ENCODE peak calls at places on chromosomes 6 and 20, in four cellular contexts. R is progenitor cell of endocrine pancreas, F is tibial artery, M is cardiac muscle cell. S is an unnamed sample.

GRCh38 chr20:62936996-62937352 is 973 bp upstream of the GID8 start:
- DNase-seq in M (no peak), F (no peak), R (no peak), S (no peak)

GRCh38 chr6:126335210-126335609 is 4.7 kb upstream of the CENPW start:
- DNase-seq in F (no peak), M (no peak), R (no peak), S (no peak)

GRCh38 chr6:38058022-38058421 is 238.5 kb downstream of the ZFAND3 start:
- DNase-seq in F (no peak), M (no peak), R (no peak), S (no peak)

GRCh38 chr6:108730556-108731228 is 117.5 kb upstream of the ARMC2 start:
- DNase-seq in R (no peak), M (no peak), F (no peak), S (no peak)

GRCh38 chr6:157092736-157093135 is 230.6 kb downstream of the TMEM242 start:
- DNase-seq in F (no peak), M (peak), R (no peak), S (no peak)

GRCh38 chr20:31781945-31782344 is 37.2 kb upstream of the MYLK2 start:
- DNase-seq in R (no peak), M (no peak), F (no peak), S (no peak)

GRCh38 chr6:90997076-90997475 is 410.2 kb upstream of the MAP3K7 start:
- DNase-seq in M (no peak), F (no peak), R (no peak), S (no peak)

GRCh38 chr6:112443666-112444065 is 96.5 kb downstream of the RFPL4B start:
- DNase-seq in M (no peak), F (peak), R (no peak), S (no peak)

GRCh38 chr6:133834472-133835170 is 54.3 kb upstream of the TCF21 start:
- DNase-seq in R (no peak), M (no peak), F (no peak), S (no peak)

GRCh38 chr20:40980106-40980827 is 48.4 kb upstream of the TOP1 start:
- DNase-seq in F (no peak), R (no peak), M (no peak), S (no peak)

GRCh38 chr6:86192123-86192522 is 549.4 kb upstream of the SYNCRIP start:
- DNase-seq in R (no peak), F (no peak), M (no peak), S (no peak)

GRCh38 chr6:34465551-34466241 is at the start of gene PACSIN1:
- DNase-seq in R (peak), M (peak), F (no peak), S (peak)

GRCh38 chr6:135118142-135118730 is 62.9 kb upstream of the MYB start:
- DNase-seq in R (no peak), M (no peak), F (no peak), S (no peak)

GRCh38 chr6:133701633-133702331 is 187.1 kb upstream of the TCF21 start:
- DNase-seq in M (peak), F (no peak), R (no peak), S (no peak)

GRCh38 chr20:16362642-16363041 is 210.6 kb downstream of the KIF16B start:
- DNase-seq in M (no peak), R (no peak), F (no peak), S (no peak)

GRCh38 chr6:162068340-162068739 is 659.2 kb downstream of the PRKN start:
- DNase-seq in M (no peak), F (no peak), R (no peak), S (no peak)

GRCh38 chr20:3218307-3218988 is 9.2 kb downstream of the ITPA start:
- DNase-seq in M (peak), R (peak), F (no peak), S (peak)

GRCh38 chr6:158707826-158708225 is 58.0 kb downstream of the SYTL3 start:
- DNase-seq in R (no peak), F (peak), M (no peak), S (no peak)

GRCh38 chr20:15077733-15078132 is 740.3 kb upstream of the FLRT3 start:
- DNase-seq in R (no peak), M (peak), F (no peak), S (no peak)

GRCh38 chr6:161439093-161439492 is 165.2 kb upstream of the AGPAT4 start:
- DNase-seq in F (no peak), M (no peak), R (no peak), S (no peak)

GRCh38 chr6:119533603-119534279 is 184.2 kb upstream of the MAN1A1 start:
- DNase-seq in M (no peak), R (no peak), F (no peak), S (no peak)

GRCh38 chr6:56852249-56852606 is 102.7 kb upstream of the BEND6 start:
- DNase-seq in R (no peak), M (no peak), F (no peak), S (no peak)

GRCh38 chr20:23105193-23105592 is 19.1 kb upstream of the CD93 start:
- DNase-seq in M (no peak), R (no peak), F (no peak), S (no peak)

GRCh38 chr20:63411898-63412631 is 50.9 kb upstream of the CHRNA4 start:
- DNase-seq in M (no peak), F (no peak), R (no peak), S (no peak)

GRCh38 chr6:165686966-165687365 is 23.9 kb upstream of the PDE10A start:
- DNase-seq in F (no peak), M (no peak), R (no peak), S (no peak)

GRCh38 chr6:112274774-112275173 is 20.4 kb upstream of the LAMA4 start:
- DNase-seq in M (no peak), F (no peak), R (no peak), S (no peak)

GRCh38 chr6:161549977-161550655 is 276.3 kb upstream of the AGPAT4 start:
- DNase-seq in M (no peak), R (no peak), F (no peak), S (no peak)

GRCh38 chr6:41539204-41539603 is 7.0 kb upstream of the FOXP4 start:
- DNase-seq in F (no peak), R (no peak), M (no peak), S (no peak)

GRCh38 chr6:41536884-41537347 is 9.3 kb upstream of the FOXP4 start:
- DNase-seq in M (no peak), R (no peak), F (no peak), S (no peak)

GRCh38 chr6:41541364-41541763 is 4.8 kb upstream of the FOXP4 start:
- DNase-seq in R (no peak), F (no peak), M (no peak), S (no peak)

GRCh38 chr6:41537359-41537758 is 8.8 kb upstream of the FOXP4 start:
- DNase-seq in R (no peak), F (no peak), M (no peak), S (no peak)

GRCh38 chr6:41538556-41539182 is 7.5 kb upstream of the FOXP4 start:
- DNase-seq in M (no peak), R (no peak), F (no peak), S (no peak)
- TF ChIP-seq CTCF in M (no peak), R (no peak), F (no peak), S (no peak)

DNA sequence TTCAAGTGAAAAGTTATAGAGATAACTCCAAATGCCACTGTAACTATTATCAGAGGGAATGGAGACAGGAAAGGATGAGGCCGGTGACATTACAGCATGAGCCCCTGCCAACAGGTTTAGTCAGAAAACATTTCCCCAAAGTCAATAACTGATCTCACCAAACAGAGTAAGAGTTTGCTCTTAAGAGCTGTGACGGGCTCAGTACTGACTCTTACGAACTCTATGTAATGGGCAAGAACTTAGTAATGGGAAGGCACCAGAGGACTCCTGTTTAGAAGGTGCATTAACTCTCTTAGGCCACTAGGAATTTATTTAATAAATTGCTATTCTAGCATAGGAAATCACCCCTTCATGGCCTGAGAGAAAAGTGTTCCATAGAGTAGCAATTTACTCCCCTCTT is 76.8 kb downstream of the SAMD5 start:
- DNase-seq in F (no peak), R (no peak), M (no peak), S (no peak)
- TF ChIP-seq CTCF in F (no peak), R (no peak), M (no peak), S (peak)

GRCh38 chr6:106512048-106512957 is 117.0 kb downstream of the RTN4IP1 start:
- DNase-seq in M (peak), F (peak), R (peak), S (peak)
- TF ChIP-seq CTCF in M (peak), F (no peak), R (peak), S (no peak)

GRCh38 chr6:82247634-82248232 is at the start of gene IBTK:
- DNase-seq in F (peak), R (peak), M (peak), S (peak)

GRCh38 chr6:82248233-82248735 is 740 bp upstream of the IBTK start:
- DNase-seq in R (no peak), F (no peak), M (no peak), S (no peak)

GRCh38 chr6:82249381-82250253 is 2.1 kb upstream of the IBTK start:
- DNase-seq in M (no peak), R (no peak), F (no peak), S (no peak)

GRCh38 chr6:82246802-82247633 is 526 bp downstream of the IBTK start:
- DNase-seq in M (peak), F (no peak), R (peak), S (peak)

DNA sequence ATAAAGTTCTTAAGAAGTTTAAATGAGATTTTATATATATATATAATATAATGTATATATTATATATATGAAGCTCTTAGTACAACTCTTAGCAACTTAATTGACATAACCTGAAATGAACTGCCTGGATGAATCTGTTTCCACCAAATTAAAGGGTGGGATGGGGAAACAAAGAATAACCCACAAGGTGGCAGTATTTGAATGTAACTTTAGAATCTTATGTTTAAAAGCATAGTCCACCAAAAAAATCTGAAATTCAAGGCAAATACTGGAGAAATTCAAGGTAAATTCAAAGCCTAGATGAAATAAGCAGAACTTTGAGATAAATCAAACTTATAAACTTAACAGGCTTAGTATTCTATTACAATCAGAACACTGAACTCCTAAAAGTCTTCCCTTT is 4.4 kb upstream of the IBTK start:
- DNase-seq in F (no peak), R (no peak), M (peak), S (no peak)
- TF ChIP-seq CTCF in F (no peak), R (peak), M (peak), S (peak)